ENCODE peak calls at places on chromosomes 7 and 10, in six cellular contexts. One of them, this sample, is unnamed.

GRCh38 chr7:31633894-31634494 is 53.0 kb upstream of the PPP1R17 start:
- DNase-seq in H1: peak
- DNase-seq in K562: peak
- DNase-seq in GM12878: no peak
- DNase-seq in GM12891: peak
- DNase-seq in HepG2: peak
- DNase-seq in this sample: no peak

GRCh38 chr10:114431414-114431767 is 27.1 kb upstream of the AFAP1L2 start:
- DNase-seq in H1: no peak
- DNase-seq in HepG2: no peak
- DNase-seq in GM12891: no peak
- DNase-seq in GM12878: no peak
- DNase-seq in K562: no peak
- DNase-seq in this sample: no peak

GRCh38 chr10:5413012-5413938 is 918 bp downstream of the NET1 start:
- DNase-seq in HepG2: peak
- DNase-seq in GM12891: no peak
- DNase-seq in K562: no peak
- DNase-seq in H1: no peak
- DNase-seq in GM12878: no peak
- DNase-seq in this sample: peak

GRCh38 chr7:118080947-118081346 is 103.0 kb upstream of the LSM8 start:
- DNase-seq in K562: peak
- DNase-seq in GM12878: peak
- DNase-seq in GM12891: no peak
- DNase-seq in HepG2: no peak
- DNase-seq in H1: peak
- DNase-seq in this sample: no peak

GRCh38 chr10:126063353-126063791 is 167.0 kb downstream of the FANK1 start:
- DNase-seq in H1: no peak
- DNase-seq in HepG2: no peak
- DNase-seq in K562: no peak
- DNase-seq in GM12878: no peak
- DNase-seq in GM12891: no peak
- DNase-seq in this sample: no peak

GRCh38 chr7:12719141-12719919 is 31.9 kb downstream of the ARL4A start:
- DNase-seq in H1: no peak
- DNase-seq in GM12878: no peak
- DNase-seq in K562: peak
- DNase-seq in GM12891: no peak
- DNase-seq in HepG2: no peak
- DNase-seq in this sample: no peak

GRCh38 chr10:35271086-35271834 is 65.0 kb upstream of the CCNY start:
- DNase-seq in K562: no peak
- DNase-seq in GM12878: no peak
- DNase-seq in H1: no peak
- DNase-seq in HepG2: no peak
- DNase-seq in GM12891: no peak
- DNase-seq in this sample: no peak

GRCh38 chr10:3748484-3748883 is 36.5 kb downstream of the KLF6 start:
- DNase-seq in H1: no peak
- DNase-seq in HepG2: no peak
- DNase-seq in GM12891: no peak
- DNase-seq in GM12878: no peak
- DNase-seq in K562: no peak
- DNase-seq in this sample: no peak

GRCh38 chr7:155722118-155722517 is 77.7 kb downstream of the RBM33 start:
- DNase-seq in H1: no peak
- DNase-seq in HepG2: no peak
- DNase-seq in GM12878: peak
- DNase-seq in GM12891: no peak
- DNase-seq in K562: no peak
- DNase-seq in this sample: no peak

GRCh38 chr10:21329995-21330627 is 195.4 kb downstream of the SKIDA1 start:
- DNase-seq in GM12891: no peak
- DNase-seq in K562: no peak
- DNase-seq in HepG2: peak
- DNase-seq in H1: no peak
- DNase-seq in GM12878: no peak
- DNase-seq in this sample: no peak

GRCh38 chr10:97372233-97372875 is 28.8 kb downstream of the RRP12 start:
- DNase-seq in H1: no peak
- DNase-seq in HepG2: no peak
- DNase-seq in GM12878: no peak
- DNase-seq in GM12891: no peak
- DNase-seq in K562: no peak
- DNase-seq in this sample: no peak

GRCh38 chr7:112752576-112752975 is 37.6 kb downstream of the TMEM168 start:
- DNase-seq in HepG2: no peak
- DNase-seq in GM12878: no peak
- DNase-seq in H1: no peak
- DNase-seq in K562: no peak
- DNase-seq in GM12891: no peak
- DNase-seq in this sample: no peak

GRCh38 chr7:112748381-112748780 is 41.8 kb downstream of the TMEM168 start:
- DNase-seq in HepG2: no peak
- DNase-seq in GM12878: no peak
- DNase-seq in GM12891: no peak
- DNase-seq in K562: no peak
- DNase-seq in H1: no peak
- DNase-seq in this sample: no peak

GRCh38 chr7:112757337-112757736 is 32.9 kb downstream of the TMEM168 start:
- DNase-seq in H1: no peak
- DNase-seq in HepG2: no peak
- DNase-seq in GM12878: no peak
- DNase-seq in GM12891: no peak
- DNase-seq in K562: no peak
- DNase-seq in this sample: no peak

GRCh38 chr7:112749775-112750174 is 40.4 kb downstream of the TMEM168 start:
- DNase-seq in K562: peak
- DNase-seq in GM12878: no peak
- DNase-seq in H1: no peak
- DNase-seq in HepG2: no peak
- DNase-seq in GM12891: no peak
- DNase-seq in this sample: no peak

GRCh38 chr7:112753298-112753697 is 36.9 kb downstream of the TMEM168 start:
- DNase-seq in H1: no peak
- DNase-seq in GM12891: no peak
- DNase-seq in HepG2: no peak
- DNase-seq in GM12878: no peak
- DNase-seq in K562: no peak
- DNase-seq in this sample: no peak
- TF ChIP-seq POLR2A in H1: no peak
- TF ChIP-seq POLR2A in GM12891: no peak
- TF ChIP-seq POLR2A in HepG2: no peak
- TF ChIP-seq POLR2A in GM12878: no peak
- TF ChIP-seq POLR2A in K562: no peak
- TF ChIP-seq POLR2A in this sample: no peak

DNA sequence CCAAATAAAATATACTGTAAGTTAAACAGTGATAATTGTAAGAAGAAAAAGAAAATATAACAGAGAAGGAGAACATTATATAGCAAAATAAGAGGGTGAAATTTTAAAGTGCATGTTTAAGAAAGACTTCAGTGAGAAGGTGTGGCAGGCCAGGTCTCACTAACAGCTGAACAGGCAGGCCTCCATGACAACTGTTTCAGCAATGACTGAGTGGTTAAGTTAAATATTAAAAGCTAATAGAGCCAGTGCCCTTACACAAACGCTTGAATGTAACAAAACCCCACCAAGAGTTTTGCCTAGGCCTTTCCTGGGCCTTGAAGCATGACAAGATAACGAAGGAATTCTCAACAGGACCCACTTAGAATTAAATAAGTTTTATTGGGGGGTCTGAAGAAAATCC is 32.6 kb downstream of the CFAP43 start:
- DNase-seq in K562: no peak
- DNase-seq in GM12878: no peak
- DNase-seq in HepG2: peak
- DNase-seq in GM12891: no peak
- DNase-seq in H1: no peak
- DNase-seq in this sample: no peak
- TF ChIP-seq TAF1 in K562: no peak
- TF ChIP-seq TAF1 in GM12878: no peak
- TF ChIP-seq TAF1 in HepG2: no peak
- TF ChIP-seq TAF1 in GM12891: no peak
- TF ChIP-seq TAF1 in H1: no peak
- TF ChIP-seq TAF1 in this sample: no peak

DNA sequence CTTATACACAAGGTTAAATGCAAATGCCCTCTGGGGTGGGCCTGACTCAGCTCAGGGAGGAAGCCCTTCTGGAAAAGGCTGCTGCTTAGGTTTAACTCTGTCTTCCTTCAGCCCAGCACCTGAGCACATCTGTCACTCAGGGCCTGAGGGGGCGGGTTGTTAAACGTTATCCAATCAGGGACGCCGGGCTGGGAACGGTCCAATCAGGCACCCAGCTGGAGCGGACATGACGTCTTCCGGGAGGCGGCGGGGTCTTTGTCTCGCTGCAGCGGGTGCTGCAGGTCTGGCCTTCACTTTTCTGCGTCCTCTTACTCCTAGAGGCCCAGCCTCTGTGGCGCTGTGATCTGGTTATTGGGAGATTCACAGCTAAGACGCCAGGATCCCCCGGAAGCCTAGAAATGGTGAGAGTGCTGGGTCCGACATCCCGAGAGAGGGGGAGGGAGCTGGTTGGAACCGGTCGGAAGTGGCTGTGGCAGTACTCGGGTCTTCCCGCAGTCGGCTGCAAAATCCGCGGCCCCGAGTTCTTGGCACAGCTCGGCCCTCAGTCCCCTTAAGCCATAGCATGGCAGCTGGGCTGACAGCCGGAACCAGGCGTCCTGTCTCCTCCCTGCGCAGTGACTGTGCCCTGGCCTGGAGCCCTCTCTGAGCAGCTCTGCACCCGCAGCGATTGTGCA is at the start of gene ZNF138:
- DNase-seq in GM12878: peak
- DNase-seq in H1: peak
- DNase-seq in GM12891: peak
- DNase-seq in HepG2: peak
- DNase-seq in K562: peak
- DNase-seq in this sample: peak
- TF ChIP-seq POLR2A in GM12878: peak
- TF ChIP-seq POLR2A in H1: peak
- TF ChIP-seq POLR2A in GM12891: peak
- TF ChIP-seq POLR2A in HepG2: peak
- TF ChIP-seq POLR2A in K562: peak
- TF ChIP-seq POLR2A in this sample: peak

GRCh38 chr7:129741011-129741410 is 129.5 kb downstream of the NRF1 start:
- DNase-seq in HepG2: no peak
- DNase-seq in GM12891: no peak
- DNase-seq in GM12878: no peak
- DNase-seq in K562: no peak
- DNase-seq in H1: no peak
- DNase-seq in this sample: no peak

GRCh38 chr7:129741743-129742213 is 130.3 kb downstream of the NRF1 start:
- DNase-seq in GM12891: no peak
- DNase-seq in K562: no peak
- DNase-seq in H1: no peak
- DNase-seq in HepG2: no peak
- DNase-seq in GM12878: no peak
- DNase-seq in this sample: no peak

GRCh38 chr7:129740574-129740973 is 129.1 kb downstream of the NRF1 start:
- DNase-seq in K562: no peak
- DNase-seq in HepG2: no peak
- DNase-seq in GM12891: no peak
- DNase-seq in GM12878: no peak
- DNase-seq in H1: no peak
- DNase-seq in this sample: no peak

GRCh38 chr7:129742267-129742666 is 130.7 kb downstream of the NRF1 start:
- DNase-seq in K562: no peak
- DNase-seq in H1: no peak
- DNase-seq in GM12878: no peak
- DNase-seq in HepG2: no peak
- DNase-seq in GM12891: no peak
- DNase-seq in this sample: no peak

GRCh38 chr7:129739427-129739826 is 127.9 kb downstream of the NRF1 start:
- DNase-seq in GM12878: no peak
- DNase-seq in H1: no peak
- DNase-seq in K562: no peak
- DNase-seq in HepG2: no peak
- DNase-seq in GM12891: no peak
- DNase-seq in this sample: no peak
- TF ChIP-seq TAF1 in GM12878: no peak
- TF ChIP-seq TAF1 in H1: no peak
- TF ChIP-seq TAF1 in K562: no peak
- TF ChIP-seq TAF1 in HepG2: no peak
- TF ChIP-seq TAF1 in GM12891: no peak
- TF ChIP-seq TAF1 in this sample: no peak

GRCh38 chr7:97872025-97872669 is at the start of gene ASNS:
- DNase-seq in GM12891: peak
- DNase-seq in K562: peak
- DNase-seq in GM12878: peak
- DNase-seq in HepG2: peak
- DNase-seq in H1: peak
- DNase-seq in this sample: peak
- TF ChIP-seq POLR2A in GM12891: peak
- TF ChIP-seq POLR2A in K562: peak
- TF ChIP-seq POLR2A in GM12878: peak
- TF ChIP-seq POLR2A in HepG2: peak
- TF ChIP-seq POLR2A in H1: peak
- TF ChIP-seq POLR2A in this sample: peak

GRCh38 chr10:129727495-129727894 is 236.6 kb downstream of the EBF3 start:
- DNase-seq in GM12891: no peak
- DNase-seq in K562: no peak
- DNase-seq in GM12878: no peak
- DNase-seq in H1: no peak
- DNase-seq in HepG2: no peak
- DNase-seq in this sample: no peak

GRCh38 chr10:129728246-129728820 is 235.7 kb downstream of the EBF3 start:
- DNase-seq in H1: no peak
- DNase-seq in GM12878: no peak
- DNase-seq in HepG2: no peak
- DNase-seq in GM12891: no peak
- DNase-seq in K562: no peak
- DNase-seq in this sample: no peak

GRCh38 chr10:129730993-129731325 is 233.1 kb downstream of the EBF3 start:
- DNase-seq in HepG2: no peak
- DNase-seq in GM12878: no peak
- DNase-seq in GM12891: no peak
- DNase-seq in H1: no peak
- DNase-seq in K562: no peak
- DNase-seq in this sample: no peak

GRCh38 chr10:129728905-129729540 is 235.1 kb downstream of the EBF3 start:
- DNase-seq in H1: no peak
- DNase-seq in GM12891: no peak
- DNase-seq in HepG2: no peak
- DNase-seq in K562: no peak
- DNase-seq in GM12878: no peak
- DNase-seq in this sample: no peak

GRCh38 chr10:129730272-129730992 is 233.6 kb downstream of the EBF3 start:
- DNase-seq in H1: no peak
- DNase-seq in GM12891: no peak
- DNase-seq in GM12878: no peak
- DNase-seq in K562: no peak
- DNase-seq in HepG2: no peak
- DNase-seq in this sample: no peak
- TF ChIP-seq TAF1 in H1: no peak
- TF ChIP-seq TAF1 in GM12891: no peak
- TF ChIP-seq TAF1 in GM12878: no peak
- TF ChIP-seq TAF1 in K562: no peak
- TF ChIP-seq TAF1 in HepG2: no peak
- TF ChIP-seq TAF1 in this sample: no peak

This sample was measured in GM12892.